ENCODE peak calls at places on chromosomes 1 and 21, in four cellular contexts. F is GM04503, S is DND-41, P is upper lobe of left lung. Z is an unnamed sample.

GRCh38 chr1:84301759-84302380 is 362 bp downstream of the SAMD13 start:
- DNase-seq in F (no peak), S (no peak), P (no peak), Z (no peak)

GRCh38 chr1:66575739-66576138 is 41.8 kb downstream of the SGIP1 start:
- DNase-seq in F (no peak), S (no peak), P (no peak), Z (no peak)

GRCh38 chr1:48450505-48450904 is 21.5 kb downstream of the SPATA6 start:
- DNase-seq in F (no peak), S (no peak), P (no peak), Z (no peak)

GRCh38 chr1:20199410-20199809 is 13.1 kb upstream of the PLA2G2C start:
- DNase-seq in F (no peak), S (no peak), P (no peak), Z (no peak)

GRCh38 chr1:27099154-27099903 is 55.6 kb downstream of the SLC9A1 start:
- DNase-seq in F (peak), S (peak), P (peak), Z (peak)

GRCh38 chr1:53984701-53985100 is 33.3 kb downstream of the LDLRAD1 start:
- DNase-seq in F (no peak), S (no peak), P (no peak), Z (no peak)

GRCh38 chr1:63143482-63143881 is 178.9 kb upstream of the FOXD3 start:
- DNase-seq in F (no peak), S (no peak), P (no peak), Z (no peak)

GRCh38 chr1:4002061-4002521 is 102.0 kb upstream of the C1orf174 start:
- DNase-seq in F (no peak), S (no peak), P (no peak), Z (no peak)

GRCh38 chr1:198258491-198258890 is 101.7 kb downstream of the NEK7 start:
- DNase-seq in F (peak), S (no peak), P (no peak), Z (peak)

GRCh38 chr1:22745675-22746585 is 35.3 kb downstream of the EPHB2 start:
- DNase-seq in F (peak), S (no peak), P (peak), Z (no peak)

GRCh38 chr1:71869326-71869725 is 413.0 kb downstream of the NEGR1 start:
- DNase-seq in F (no peak), S (no peak), P (no peak), Z (no peak)

GRCh38 chr1:32733573-32734321 is 31.2 kb upstream of the SYNC start:
- DNase-seq in F (no peak), S (no peak), P (no peak), Z (peak)

GRCh38 chr1:179334440-179334839 is 31.3 kb upstream of the AXDND1 start:
- DNase-seq in F (no peak), S (no peak), P (no peak), Z (no peak)

GRCh38 chr1:87334351-87335174 is 5.9 kb downstream of the LMO4 start:
- DNase-seq in F (no peak), S (no peak), P (no peak), Z (peak)

GRCh38 chr1:85734961-85735360 is 26.7 kb upstream of the ZNHIT6 start:
- DNase-seq in F (no peak), S (no peak), P (no peak), Z (no peak)

GRCh38 chr1:248243204-248243603 is 12.0 kb downstream of the OR2M4 start:
- DNase-seq in F (no peak), S (peak), P (peak), Z (peak)

GRCh38 chr1:113057006-113057405 is 16.0 kb upstream of the LRIG2 start:
- DNase-seq in F (no peak), S (no peak), P (no peak), Z (no peak)

GRCh38 chr1:228366851-228367741 is 39.5 kb downstream of the TRIM11 start:
- DNase-seq in F (no peak), S (no peak), P (no peak), Z (no peak)

GRCh38 chr1:53246261-53247134 is 8.2 kb upstream of the MAGOH start:
- DNase-seq in F (peak), S (no peak), P (no peak), Z (no peak)

GRCh38 chr1:212531267-212531666 is 77.3 kb upstream of the ATF3 start:
- DNase-seq in F (no peak), S (no peak), P (no peak), Z (no peak)

GRCh38 chr1:232968965-232969364 is 18.6 kb downstream of the NTPCR start:
- DNase-seq in F (no peak), S (peak), P (peak), Z (no peak)

GRCh38 chr21:38910390-38911008 is 104.8 kb downstream of the ETS2 start:
- DNase-seq in F (no peak), S (no peak), P (no peak), Z (no peak)

GRCh38 chr21:45517249-45518065 is 24.8 kb downstream of the SLC19A1 start:
- DNase-seq in F (no peak), S (no peak), P (peak), Z (peak)

GRCh38 chr21:45252448-45252925 is 35.2 kb downstream of the POFUT2 start:
- DNase-seq in F (no peak), S (no peak), P (no peak), Z (no peak)

GRCh38 chr1:31782766-31783410 is 18.7 kb upstream of the ADGRB2 start:
- DNase-seq in F (no peak), S (no peak), P (no peak), Z (no peak)

GRCh38 chr21:29656504-29657227 is 283.1 kb downstream of the GRIK1 start:
- DNase-seq in F (peak), S (no peak), P (no peak), Z (no peak)

GRCh38 chr1:119712342-119713038 is 756 bp downstream of the PHGDH start:
- DNase-seq in F (peak), S (peak), P (peak), Z (peak)